ENCODE peak calls at places on chromosomes 6 and 20, in ten cellular contexts. T is CD4-positive, alpha-beta T cell; O is nucleus accumbens; C is CD14-positive monocyte; X is T-helper 2 cell; U is hypothalamus; J is esophagus squamous epithelium; L is T follicular helper cell; K is GM03348; W is GM12865. Z is an unnamed sample.

GRCh38 chr20:2350606-2351005 is 30.1 kb upstream of the TGM6 start:
- DNase-seq in K (no peak), W (no peak), X (no peak), J (no peak), L (no peak), C (no peak), U (no peak), T (no peak), O (no peak), Z (no peak)

GRCh38 chr6:150887978-150888563 is 22.6 kb downstream of the MTHFD1L start:
- DNase-seq in O (no peak), T (no peak), L (no peak), X (no peak), C (no peak), U (no peak), W (peak; percentile 44), K (no peak), J (no peak), Z (no peak)

GRCh38 chr20:5886788-5887187 is 63.5 kb downstream of the TRMT6 start:
- DNase-seq in U (no peak), O (no peak), C (no peak), X (no peak), K (no peak), T (no peak), J (no peak), L (no peak), W (no peak), Z (no peak)

GRCh38 chr6:11276228-11276627 is 43.8 kb upstream of the NEDD9 start:
- DNase-seq in X (no peak), C (no peak), T (no peak), U (no peak), J (no peak), K (no peak), L (no peak), W (no peak), O (no peak), Z (no peak)

GRCh38 chr6:144195671-144196070 is 45.4 kb downstream of the STX11 start:
- DNase-seq in L (no peak), X (no peak), K (no peak), C (no peak), U (no peak), W (no peak), J (no peak), T (no peak), O (no peak), Z (no peak)

GRCh38 chr6:87902383-87902782 is 145.3 kb upstream of the SPACA1 start:
- DNase-seq in W (no peak), X (no peak), T (no peak), K (no peak), C (no peak), J (no peak), L (no peak), U (no peak), O (no peak), Z (no peak)

GRCh38 chr6:11556308-11556707 is 18.8 kb downstream of the TMEM170B start:
- DNase-seq in O (no peak), L (no peak), U (no peak), X (no peak), W (no peak), J (no peak), K (no peak), T (no peak), C (no peak), Z (no peak)

GRCh38 chr6:1574083-1574761 is 35.5 kb upstream of the FOXC1 start:
- DNase-seq in W (peak; percentile 32), J (no peak), O (peak; percentile 45), L (no peak), K (no peak), C (no peak), X (no peak), U (no peak), T (no peak), Z (peak; percentile 64)

GRCh38 chr20:2820084-2820895 is 4.1 kb downstream of the TMEM239 start:
- DNase-seq in C (no peak), J (no peak), T (no peak), L (no peak), K (peak; percentile 45), W (no peak), O (no peak), X (no peak), U (no peak), Z (no peak)

GRCh38 chr20:57536759-57537724 is 12.1 kb upstream of the CTCFL start:
- DNase-seq in W (no peak), L (no peak), X (no peak), C (no peak), J (no peak), T (no peak), U (no peak), K (no peak), O (no peak), Z (no peak)

GRCh38 chr20:22866757-22867425 is 168.2 kb upstream of the SSTR4 start:
- DNase-seq in T (no peak), L (no peak), K (no peak), J (no peak), U (no peak), X (no peak), C (no peak), W (no peak), O (no peak), Z (no peak)

GRCh38 chr6:3317741-3318211 is 59.0 kb downstream of the PSMG4 start:
- DNase-seq in W (no peak), U (no peak), T (no peak), J (no peak), O (no peak), C (no peak), X (no peak), L (no peak), K (no peak), Z (no peak)

GRCh38 chr20:61252601-61253263 is 671 bp downstream of the CDH4 start:
- DNase-seq in U (no peak), T (no peak), L (no peak), X (no peak), K (peak; percentile 86), C (no peak), W (no peak), O (no peak), J (no peak), Z (no peak)